ENCODE peak calls at places on chromosomes 11 and 22, in six cellular contexts. A is CD8-positive, alpha-beta T cell; F is mammary epithelial cell; D is cardiac muscle cell; G is right atrium auricular region; Y is bronchial epithelial cell. J is an unnamed sample.

GRCh38 chr11:65303542-65303941 is 11.1 kb upstream of the CDC42EP2 start:
- DNase-seq in F (no peak), D (no peak), G (no peak), A (no peak), Y (no peak), J (no peak)

GRCh38 chr22:27212617-27213177 is 555.3 kb downstream of the MIAT start:
- DNase-seq in F (no peak), A (no peak), D (peak; percentile 100), G (peak; percentile 92), Y (peak; percentile 70), J (peak; percentile 94)

GRCh38 chr11:119754656-119755350 is 25.8 kb upstream of the NECTIN1 start:
- DNase-seq in F (no peak), A (no peak), Y (no peak), G (no peak), D (no peak), J (no peak)

GRCh38 chr11:11579012-11579755 is 42.6 kb downstream of the GALNT18 start:
- DNase-seq in A (no peak), F (no peak), G (peak; percentile 58), D (no peak), Y (no peak), J (no peak)

GRCh38 chr11:7691759-7692334 is 14.4 kb downstream of the OVCH2 start:
- DNase-seq in D (peak; percentile 56), Y (peak; percentile 29), F (no peak), A (no peak), G (no peak), J (no peak)

GRCh38 chr11:123510579-123510905 is 80.5 kb downstream of the GRAMD1B start:
- DNase-seq in F (no peak), D (no peak), G (no peak), A (no peak), Y (no peak), J (no peak)

GRCh38 chr11:93902921-93903320 is 52.5 kb upstream of the VSTM5 start:
- DNase-seq in A (no peak), D (no peak), G (no peak), Y (peak; percentile 36), F (peak; percentile 27), J (peak; percentile 75)

GRCh38 chr11:82191690-82192089 is 542.0 kb downstream of the FAM181B start:
- DNase-seq in Y (no peak), G (no peak), A (no peak), D (no peak), F (no peak), J (no peak)

GRCh38 chr22:46280999-46281623 is 13.3 kb downstream of the TTC38 start:
- DNase-seq in Y (no peak), F (no peak), A (no peak), G (no peak), D (no peak), J (no peak)

DNA sequence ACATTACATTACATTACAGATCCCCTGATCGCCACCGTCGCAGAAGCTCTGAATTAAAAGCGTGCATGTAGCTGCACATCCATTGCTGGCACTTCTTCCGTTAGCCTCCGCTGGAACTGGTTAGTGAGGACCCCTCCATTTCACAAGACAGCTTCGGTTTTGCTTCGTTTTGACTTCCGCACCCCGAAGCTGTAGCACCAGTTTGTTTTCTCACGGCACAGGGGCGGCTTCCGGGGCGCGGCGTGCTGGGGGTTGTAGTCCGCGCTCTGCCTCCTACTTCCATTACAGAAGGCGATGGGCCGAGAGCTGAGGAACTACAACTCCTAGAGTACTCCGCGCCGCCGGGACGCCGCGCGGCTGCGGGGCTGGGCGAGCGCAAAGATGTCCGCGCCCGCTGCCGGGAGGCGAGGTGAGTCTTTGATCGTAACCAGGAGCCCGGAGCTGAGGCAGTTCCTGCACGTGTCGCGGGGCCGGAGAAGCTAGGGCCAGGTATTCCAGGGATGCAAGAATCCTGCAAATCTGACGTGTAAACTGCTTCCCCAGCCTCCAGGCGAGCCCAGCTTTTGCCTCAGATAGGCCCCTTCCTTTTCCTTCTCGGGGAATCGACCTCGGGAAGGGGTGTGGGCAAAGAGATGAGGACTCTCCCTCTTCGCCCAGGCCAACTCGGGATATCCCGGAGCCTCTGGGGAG is at the start of gene PEX26:
- DNase-seq in A (peak; percentile 91), F (peak; percentile 94), D (peak; percentile 97), Y (peak; percentile 88), G (peak; percentile 96), J (peak; percentile 98)
- TF ChIP-seq CTCF in A (no peak), F (peak; percentile 1), D (no peak), Y (no peak), G (no peak), J (no peak)

DNA sequence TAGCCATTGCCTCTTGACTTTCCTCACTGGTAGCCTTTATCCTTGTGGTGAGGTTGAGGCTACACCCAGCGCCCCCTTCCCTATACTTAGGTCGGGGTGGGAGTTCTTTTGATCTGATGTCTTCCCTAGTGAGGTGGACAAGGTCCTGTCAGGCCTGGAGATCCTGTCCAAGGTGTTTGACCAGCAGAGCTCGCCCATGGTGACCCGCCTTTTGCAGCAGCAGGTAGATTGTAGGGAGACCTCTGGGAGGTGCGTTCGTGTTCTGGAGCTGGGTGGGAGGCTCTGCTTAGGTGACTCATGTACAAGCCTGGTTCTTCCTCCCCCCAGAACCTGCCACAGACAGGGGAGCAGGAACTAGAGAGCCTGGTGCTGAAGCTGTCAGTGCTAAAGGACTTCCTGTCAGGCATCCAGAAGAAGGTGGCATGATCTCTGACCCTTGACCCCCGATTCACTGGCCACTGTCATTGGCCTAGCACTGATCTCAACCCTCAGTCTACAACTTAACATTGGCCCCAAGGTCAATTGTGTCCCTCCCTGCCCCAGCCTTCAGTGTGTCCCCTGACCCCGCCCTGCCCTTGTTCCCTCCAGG is 4.9 kb downstream of the INPPL1 start:
- DNase-seq in F (no peak), Y (no peak), A (no peak), G (no peak), D (no peak), J (no peak)
- H3K36me3 ChIP-seq in F (peaks cover 24% of the 10 kb centered on the region), Y (peaks cover 66% of the 10 kb centered on the region), A (peaks cover 34% of the 10 kb centered on the region), G (peaks cover 71% of the 10 kb centered on the region), D (peaks cover 52% of the 10 kb centered on the region), J (peaks cover 53% of the 10 kb centered on the region)

GRCh38 chr11:69437001-69437875 is 44.2 kb upstream of the LINC01488 start:
- DNase-seq in G (no peak), A (no peak), Y (peak; percentile 75), D (no peak), F (peak; percentile 82), J (no peak)
- TF ChIP-seq CTCF in G (no peak), A (no peak), Y (peak; percentile 29), D (no peak), F (peak; percentile 30), J (no peak)

DNA sequence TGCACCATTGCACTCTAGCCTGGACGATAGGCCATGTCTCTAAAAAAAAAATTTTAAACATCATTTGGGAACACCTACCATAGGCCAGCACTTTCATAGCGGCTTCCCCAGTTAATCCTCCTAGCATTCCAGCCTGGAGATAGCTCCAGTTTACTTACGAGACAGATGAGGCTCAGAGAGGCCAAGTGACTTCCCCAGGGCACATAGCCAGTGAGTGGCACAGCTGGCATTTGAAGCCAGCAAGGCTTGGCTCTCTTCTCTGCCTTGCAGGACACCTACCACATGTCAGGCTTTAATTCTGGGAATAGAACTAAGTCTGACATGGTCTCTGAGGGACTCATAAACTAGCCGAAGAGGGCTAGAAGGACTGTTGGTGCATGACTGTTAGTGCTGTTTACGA is 4.9 kb upstream of the TAGLN start:
- DNase-seq in A (no peak), F (no peak), Y (no peak), D (no peak), G (no peak), J (no peak)
- H3K36me3 ChIP-seq in A (no peaks in the 10 kb centered on the region), F (no peaks in the 10 kb centered on the region), Y (peaks cover 14% of the 10 kb centered on the region), D (peaks cover 8% of the 10 kb centered on the region), G (peaks cover 57% of the 10 kb centered on the region), J (peaks cover 73% of the 10 kb centered on the region)

DNA sequence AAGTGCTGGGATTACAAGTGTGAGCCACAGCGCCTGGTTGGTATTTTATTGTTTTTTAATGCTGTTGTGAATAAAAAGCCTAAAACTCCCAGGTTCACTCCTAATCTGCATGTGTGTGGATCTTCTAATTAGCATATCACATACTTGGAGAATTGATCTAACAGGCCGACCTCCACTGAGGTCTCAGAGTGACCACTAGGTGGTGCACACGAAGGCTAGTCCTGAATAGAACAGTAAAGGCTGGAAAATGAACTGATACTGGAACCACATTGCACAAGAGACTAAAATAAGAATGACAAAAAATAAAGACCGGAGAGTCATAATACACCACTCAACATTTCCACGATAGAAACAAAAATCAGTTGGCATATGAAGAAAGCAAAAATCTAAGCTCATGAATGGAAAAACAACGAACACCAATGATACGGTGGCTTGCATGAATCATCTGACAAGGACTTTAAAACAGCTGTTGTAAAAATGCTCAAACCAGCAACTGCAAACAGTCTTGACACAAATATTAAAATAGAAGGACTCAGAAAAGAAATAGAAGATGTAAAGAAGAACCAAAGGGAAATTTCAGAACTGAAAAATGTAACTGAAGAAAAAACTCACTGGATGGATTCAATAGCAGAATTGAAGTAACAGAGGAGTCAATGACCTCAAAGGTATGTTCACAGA is 19.2 kb downstream of the PIM3 start:
- DNase-seq in A (no peak), D (peak; percentile 60), F (no peak), G (no peak), Y (peak; percentile 38), J (no peak)
- TF ChIP-seq CTCF in A (peak; percentile 18), D (peak; percentile 62), F (peak; percentile 55), G (peak; percentile 65), Y (peak; percentile 46), J (peak; percentile 28)

GRCh38 chr11:126341760-126342161 is 13.7 kb upstream of the ST3GAL4 start:
- DNase-seq in G (no peak), D (peak; percentile 71), Y (peak; percentile 70), F (peak; percentile 71), A (no peak), J (no peak)
- H3K36me3 ChIP-seq in G (no peaks in the 10 kb centered on the region), D (no peaks in the 10 kb centered on the region), Y (peaks cover 2% of the 10 kb centered on the region), F (no peaks in the 10 kb centered on the region), A (peaks cover 39% of the 10 kb centered on the region), J (peaks cover 61% of the 10 kb centered on the region)